ENCODE peak calls at places on chromosomes 6 and 20, in four cellular contexts. M is fibroblast of pulmonary artery; U is EL; D is effector memory CD4-positive, alpha-beta T cell. T is an unnamed sample.

GRCh38 chr6:110178626-110179405 is 654 bp downstream of the WASF1 start:
- DNase-seq in D (peak; percentile 67), M (peak; percentile 71), U (peak; percentile 69), T (peak; percentile 71)

GRCh38 chr20:61434361-61434781 is 182.3 kb downstream of the CDH4 start:
- DNase-seq in U (no peak), M (no peak), D (no peak), T (peak; percentile 28)

GRCh38 chr6:168307011-168307694 is 12.4 kb downstream of the DACT2 start:
- DNase-seq in U (no peak), D (no peak), M (no peak), T (no peak)

GRCh38 chr6:82705579-82705978 is 342.0 kb downstream of the TPBG start:
- DNase-seq in U (no peak), D (no peak), M (no peak), T (no peak)

GRCh38 chr20:62331347-62331746 is 28.6 kb downstream of the ADRM1 start:
- DNase-seq in M (no peak), U (no peak), D (no peak), T (no peak)

GRCh38 chr20:986733-987355 is 15.3 kb downstream of the RSPO4 start:
- DNase-seq in U (peak; percentile 28), D (no peak), M (no peak), T (no peak)

GRCh38 chr6:166905013-166905412 is 51.3 kb downstream of the RNASET2 start:
- DNase-seq in D (no peak), M (no peak), U (no peak), T (no peak)

GRCh38 chr20:5480824-5481600 is 164.3 kb upstream of the PROKR2 start:
- DNase-seq in M (no peak), U (no peak), D (no peak), T (no peak)

GRCh38 chr6:144176043-144176442 is 25.7 kb downstream of the STX11 start:
- DNase-seq in D (no peak), U (no peak), M (no peak), T (no peak)

GRCh38 chr6:5937936-5938706 is 68.6 kb downstream of the NRN1 start:
- DNase-seq in U (no peak), M (no peak), D (no peak), T (no peak)

T was measured in mesenchymal stem cell.